ENCODE peak calls at places on chromosomes 11 and 22, in five cellular contexts. L is transverse colon, W is DND-41, K is hepatocyte, C is mammary epithelial cell. A is an unnamed sample. For H3K36me3 and H3K4me1, the result is how much of the 10 kb centered on the place peaks cover.

GRCh38 chr11:132977746-132978145 is 554.6 kb downstream of the OPCML start:
- DNase-seq in L (no peak), W (no peak), K (no peak), C (no peak), A (no peak)

GRCh38 chr11:57597971-57598830 is 716 bp downstream of the SERPING1 start:
- DNase-seq in L (peak), W (no peak), K (peak), C (no peak), A (peak)

GRCh38 chr11:12111482-12112149 is 1.2 kb downstream of the MICAL2 start:
- DNase-seq in L (no peak), W (no peak), K (no peak), C (peak), A (no peak)

GRCh38 chr11:102287963-102288744 is 29.1 kb upstream of the BIRC3 start:
- DNase-seq in L (peak), W (peak), K (peak), C (peak), A (peak)

GRCh38 chr11:114413958-114414357 is 13.5 kb downstream of the RBM7 start:
- DNase-seq in L (no peak), W (no peak), K (no peak), C (no peak), A (no peak)

GRCh38 chr11:104146421-104146820 is 17.5 kb downstream of the PDGFD start:
- DNase-seq in L (no peak), W (no peak), K (no peak), C (no peak), A (no peak)

GRCh38 chr11:65125197-65126056 is 3.3 kb downstream of the MRPL49 start:
- DNase-seq in L (no peak), W (no peak), K (no peak), C (no peak), A (no peak)

GRCh38 chr11:8484251-8484650 is 109.8 kb downstream of the STK33 start:
- DNase-seq in L (no peak), W (no peak), K (no peak), C (no peak), A (no peak)

GRCh38 chr22:22855617-22856308 is 31.9 kb upstream of the IGLL5 start:
- DNase-seq in L (peak), W (peak), K (peak), C (no peak), A (peak)

GRCh38 chr11:77789061-77789730 is 31.3 kb downstream of the RSF1 start:
- DNase-seq in L (no peak), W (no peak), K (no peak), C (no peak), A (no peak)

GRCh38 chr11:119376197-119376847 is 5.2 kb downstream of the USP2 start:
- DNase-seq in L (no peak), W (no peak), K (no peak), C (peak), A (no peak)

GRCh38 chr22:50699754-50700386 is 27.2 kb downstream of the SHANK3 start:
- DNase-seq in L (no peak), W (no peak), K (peak), C (no peak), A (no peak)

GRCh38 chr11:62601364-62602140 is at the start of gene MTA2:
- DNase-seq in L (peak), W (peak), K (peak), C (peak), A (peak)

GRCh38 chr11:62599909-62600308 is 1.8 kb downstream of the MTA2 start:
- DNase-seq in L (no peak), W (no peak), K (no peak), C (peak), A (no peak)

GRCh38 chr11:62601114-62601363 is 626 bp downstream of the MTA2 start:
- DNase-seq in L (peak), W (peak), K (no peak), C (no peak), A (no peak)

GRCh38 chr11:62599069-62599696 is 2.5 kb downstream of the MTA2 start:
- DNase-seq in L (peak), W (peak), K (peak), C (peak), A (peak)

GRCh38 chr11:62600367-62601113 is 1.1 kb downstream of the MTA2 start:
- DNase-seq in L (no peak), W (no peak), K (no peak), C (peak), A (no peak)
- H3K36me3 ChIP-seq in L (under half), W (half or more), K (under half), C (under half), A (under half)

DNA sequence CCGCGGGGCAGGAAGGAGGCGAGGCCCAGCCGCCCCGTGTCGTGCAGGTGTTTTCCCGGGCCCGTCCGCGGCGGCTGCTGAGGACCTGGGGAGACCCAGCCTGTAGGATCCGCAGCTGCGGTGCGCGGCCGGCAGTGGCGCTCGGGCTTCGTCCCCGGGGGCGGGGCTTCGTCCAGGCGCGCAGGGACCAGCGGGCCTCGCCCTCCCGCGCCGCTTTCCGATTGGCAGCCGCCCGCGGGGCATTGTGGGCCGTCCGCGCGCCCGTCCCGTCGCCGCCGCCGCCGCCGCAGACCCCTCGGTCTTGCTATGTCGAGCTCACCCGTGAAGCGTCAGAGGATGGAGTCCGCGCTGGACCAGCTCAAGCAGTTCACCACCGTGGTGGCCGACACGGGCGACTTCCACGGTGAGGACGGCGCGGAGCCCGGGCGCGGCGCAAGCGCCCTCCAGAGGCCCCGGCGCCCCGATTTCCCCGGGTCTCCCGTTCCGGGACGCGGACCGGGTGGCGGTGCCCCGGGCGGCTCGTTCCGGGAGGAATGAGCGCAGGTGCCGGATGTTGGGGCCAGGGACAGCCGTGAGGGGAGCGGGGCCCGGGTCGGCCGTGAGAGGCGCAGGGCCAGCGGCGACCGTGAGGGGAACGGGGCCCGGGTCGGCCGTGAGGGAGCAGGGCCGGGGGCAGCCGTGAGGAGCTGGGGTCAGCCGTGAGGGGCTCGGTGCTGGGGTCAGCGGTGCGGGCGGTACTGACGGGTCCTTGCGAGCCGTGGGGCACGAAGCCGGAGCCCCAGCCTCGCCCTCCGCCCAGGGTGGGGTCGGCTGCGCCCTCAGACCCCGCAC is at the start of gene TALDO1:
- DNase-seq in L (peak), W (peak), K (peak), C (peak), A (peak)
- TF ChIP-seq CTCF in L (peak), W (peak), K (peak), C (peak), A (peak)

GRCh38 chr22:40006641-40007040 is 11.9 kb downstream of the FAM83F start:
- DNase-seq in L (no peak), W (no peak), K (no peak), C (no peak), A (no peak)

GRCh38 chr22:40007826-40008710 is 13.3 kb downstream of the FAM83F start:
- DNase-seq in L (no peak), W (no peak), K (no peak), C (no peak), A (no peak)

GRCh38 chr22:40002935-40003715 is 8.4 kb downstream of the FAM83F start:
- DNase-seq in L (no peak), W (no peak), K (no peak), C (no peak), A (no peak)

GRCh38 chr22:40001800-40002577 is 7.2 kb downstream of the FAM83F start:
- DNase-seq in L (no peak), W (no peak), K (no peak), C (peak), A (no peak)

GRCh38 chr22:40004836-40005235 is 10.1 kb downstream of the FAM83F start:
- DNase-seq in L (no peak), W (no peak), K (no peak), C (no peak), A (no peak)
- H3K4me1 ChIP-seq in L (under half), W (under half), K (under half), C (half or more), A (half or more)

DNA sequence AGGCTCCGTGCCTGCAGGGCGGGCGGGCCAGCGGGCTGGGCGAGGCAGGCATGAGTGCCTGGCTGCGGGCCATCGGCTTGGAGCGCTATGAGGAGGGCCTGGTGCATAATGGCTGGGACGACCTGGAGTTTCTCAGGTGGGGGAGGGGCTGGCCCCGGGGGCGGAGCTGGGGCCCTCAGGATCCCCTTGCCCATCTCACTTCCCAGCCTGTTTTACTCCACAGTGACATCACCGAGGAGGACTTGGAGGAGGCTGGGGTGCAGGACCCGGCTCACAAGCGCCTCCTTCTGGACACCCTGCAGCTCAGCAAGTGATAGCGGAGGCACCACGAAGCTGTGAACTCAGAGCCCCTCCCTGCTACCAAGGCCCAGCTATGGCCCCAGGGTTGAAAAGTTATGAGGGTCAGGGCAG is 5.9 kb downstream of the PHOX2A start:
- DNase-seq in L (peak), W (peak), K (peak), C (peak), A (peak)
- H3K36me3 ChIP-seq in L (under half), W (half or more), K (under half), C (under half), A (under half)

GRCh38 chr11:123608371-123608770 is 46.1 kb downstream of the SCN3B start:
- DNase-seq in L (no peak), W (no peak), K (no peak), C (no peak), A (no peak)

GRCh38 chr11:123603666-123604065 is 50.8 kb downstream of the SCN3B start:
- DNase-seq in L (no peak), W (no peak), K (no peak), C (no peak), A (no peak)

GRCh38 chr11:123611698-123612097 is 42.7 kb downstream of the SCN3B start:
- DNase-seq in L (no peak), W (no peak), K (no peak), C (no peak), A (no peak)

GRCh38 chr11:123608945-123609344 is 45.5 kb downstream of the SCN3B start:
- DNase-seq in L (no peak), W (no peak), K (no peak), C (no peak), A (no peak)

DNA sequence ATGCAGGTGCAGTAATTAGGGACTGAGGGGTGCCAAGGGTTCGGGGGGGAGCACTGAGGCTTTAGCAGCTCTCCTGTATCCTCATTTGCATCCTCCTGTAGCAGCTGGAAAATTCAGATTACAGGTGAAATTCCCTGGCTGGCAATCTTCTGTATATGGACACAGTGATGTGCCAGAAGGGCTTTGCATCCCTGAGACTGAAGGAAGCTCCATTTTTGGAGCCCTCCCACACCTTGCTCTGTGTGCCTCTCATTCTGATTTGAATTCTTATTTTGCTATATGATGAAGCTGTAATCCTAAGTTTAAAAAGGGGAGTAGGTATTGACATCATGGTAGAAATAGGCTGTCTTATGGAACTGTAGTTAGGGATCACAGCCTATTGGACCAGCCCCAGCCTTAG is 46.6 kb downstream of the SCN3B start:
- DNase-seq in L (no peak), W (no peak), K (no peak), C (no peak), A (no peak)
- TF ChIP-seq CTCF in L (no peak), W (no peak), K (no peak), C (no peak), A (no peak)

GRCh38 chr11:122804796-122805195 is 33.5 kb upstream of the CRTAM start:
- DNase-seq in L (no peak), W (no peak), K (no peak), C (peak), A (no peak)

GRCh38 chr11:122802876-122803275 is 35.4 kb upstream of the CRTAM start:
- DNase-seq in L (no peak), W (no peak), K (no peak), C (no peak), A (no peak)

GRCh38 chr11:122803306-122803705 is 35.0 kb upstream of the CRTAM start:
- DNase-seq in L (no peak), W (no peak), K (no peak), C (peak), A (no peak)

GRCh38 chr11:122803716-122804115 is 34.6 kb upstream of the CRTAM start:
- DNase-seq in L (no peak), W (no peak), K (no peak), C (peak), A (no peak)

DNA sequence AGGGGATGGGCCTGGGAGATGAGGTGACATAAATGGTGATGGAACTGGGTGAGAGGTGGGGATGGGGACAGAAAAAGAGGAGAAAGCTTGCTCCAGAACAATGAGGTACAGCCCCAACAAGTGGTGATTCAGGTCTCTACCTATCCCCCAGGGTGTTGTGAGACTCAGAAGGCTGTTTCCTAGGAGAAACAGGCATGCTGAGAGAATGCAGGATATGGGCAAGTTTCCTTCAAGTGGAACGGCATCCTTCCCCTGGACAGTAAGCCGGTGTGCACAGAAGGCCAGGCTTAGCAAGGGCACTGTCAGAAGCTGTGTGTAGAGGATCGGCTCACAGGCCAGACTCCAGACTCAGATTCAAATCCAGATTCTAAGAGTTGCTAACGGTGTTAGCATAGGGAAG is 34.1 kb upstream of the CRTAM start:
- DNase-seq in L (no peak), W (no peak), K (no peak), C (peak), A (no peak)
- H3K4me1 ChIP-seq in L (under half), W (under half), K (under half), C (half or more), A (under half)

A was measured in Caco-2.